ENCODE peak calls at places on chromosomes 13 and 19, in eight cellular contexts. J is A549, I is H1, W is endothelial cell of umbilical vein, O is HCT116, T is HepG2, S is GM12878, M is K562. N is an unnamed sample.

GRCh38 chr13:77475345-77476084 is 60.0 kb upstream of the SCEL start:
- DNase-seq in J (no peak), I (no peak), W (no peak), O (no peak), T (no peak), S (no peak), M (no peak), N (no peak)

GRCh38 chr13:76329004-76329403 is 557.2 kb downstream of the KCTD12 start:
- DNase-seq in J (no peak), I (no peak), W (no peak), O (no peak), T (no peak), S (no peak), M (no peak), N (peak)

GRCh38 chr19:38850976-38851621 is 1.3 kb upstream of the HNRNPL start:
- DNase-seq in J (no peak), I (peak), W (peak), O (no peak), T (no peak), S (no peak), M (no peak), N (no peak)

GRCh38 chr13:79631260-79631659 is 150.3 kb downstream of the NDFIP2 start:
- DNase-seq in J (peak), I (no peak), W (peak), O (peak), T (no peak), S (no peak), M (no peak), N (peak)

GRCh38 chr13:101522607-101523006 is 70.1 kb downstream of the ITGBL1 start:
- DNase-seq in J (no peak), I (no peak), W (no peak), O (no peak), T (peak), S (no peak), M (no peak), N (no peak)

GRCh38 chr19:36213793-36214387 is 575 bp downstream of the ZNF565 start:
- DNase-seq in J (no peak), I (no peak), W (no peak), O (no peak), T (no peak), S (no peak), M (peak), N (no peak)

GRCh38 chr13:43805071-43805468 is 18.3 kb upstream of the ENOX1 start:
- DNase-seq in J (peak), I (no peak), W (peak), O (peak), T (peak), S (no peak), M (no peak), N (no peak)

GRCh38 chr13:69274231-69274630 is 833.4 kb upstream of the ATXN8OS start:
- DNase-seq in J (no peak), I (no peak), W (no peak), O (no peak), T (no peak), S (no peak), M (no peak), N (no peak)

GRCh38 chr13:112616586-112617381 is 28.8 kb upstream of the TUBGCP3 start:
- DNase-seq in J (peak), I (peak), W (peak), O (peak), T (peak), S (no peak), M (peak), N (peak)

GRCh38 chr13:114318624-114319023 is 4.3 kb downstream of the CHAMP1 start:
- DNase-seq in J (no peak), I (no peak), W (no peak), O (no peak), T (no peak), S (no peak), M (no peak), N (no peak)

GRCh38 chr13:110371550-110372465 is 64.7 kb downstream of the COL4A2 start:
- DNase-seq in J (peak), I (no peak), W (peak), O (no peak), T (no peak), S (peak), M (no peak), N (no peak)

GRCh38 chr13:47100214-47100853 is 203.5 kb upstream of the HTR2A start:
- DNase-seq in J (no peak), I (no peak), W (no peak), O (no peak), T (no peak), S (peak), M (no peak), N (no peak)

GRCh38 chr19:47614559-47614958 is 5.6 kb downstream of the BICRA start:
- DNase-seq in J (no peak), I (no peak), W (no peak), O (no peak), T (no peak), S (no peak), M (no peak), N (no peak)

GRCh38 chr13:101053694-101054093 is 362.6 kb downstream of the NALCN start:
- DNase-seq in J (no peak), I (no peak), W (no peak), O (no peak), T (no peak), S (no peak), M (no peak), N (no peak)

GRCh38 chr13:36069881-36070366 is 61.3 kb downstream of the DCLK1 start:
- DNase-seq in J (no peak), I (no peak), W (no peak), O (no peak), T (no peak), S (no peak), M (no peak), N (no peak)

GRCh38 chr13:109900320-109900719 is 113.9 kb upstream of the IRS2 start:
- DNase-seq in J (no peak), I (no peak), W (no peak), O (no peak), T (no peak), S (no peak), M (no peak), N (no peak)

GRCh38 chr19:44847144-44848035 is 1.3 kb downstream of the NECTIN2 start:
- DNase-seq in J (peak), I (peak), W (peak), O (peak), T (peak), S (no peak), M (peak), N (no peak)

GRCh38 chr19:30070198-30070969 is 128.3 kb downstream of the URI1 start:
- DNase-seq in J (no peak), I (no peak), W (no peak), O (no peak), T (no peak), S (no peak), M (no peak), N (no peak)

GRCh38 chr13:73877399-73877798 is 256.8 kb downstream of the KLF12 start:
- DNase-seq in J (no peak), I (no peak), W (no peak), O (no peak), T (no peak), S (no peak), M (no peak), N (no peak)

GRCh38 chr13:113092776-113093579 is 12.6 kb upstream of the F7 start:
- DNase-seq in J (no peak), I (no peak), W (no peak), O (no peak), T (no peak), S (no peak), M (no peak), N (no peak)

GRCh38 chr13:39823063-39823713 is 167.7 kb downstream of the COG6 start:
- DNase-seq in J (no peak), I (no peak), W (no peak), O (no peak), T (no peak), S (no peak), M (no peak), N (no peak)

GRCh38 chr13:58587183-58587582 is 955.6 kb downstream of the PCDH17 start:
- DNase-seq in J (no peak), I (no peak), W (no peak), O (no peak), T (no peak), S (peak), M (no peak), N (peak)

GRCh38 chr13:42277618-42278276 is 5.8 kb downstream of the AKAP11 start:
- DNase-seq in J (no peak), I (no peak), W (no peak), O (no peak), T (no peak), S (no peak), M (no peak), N (peak)

GRCh38 chr13:69970521-69970920 is 137.1 kb upstream of the ATXN8OS start:
- DNase-seq in J (peak), I (no peak), W (peak), O (no peak), T (no peak), S (no peak), M (no peak), N (peak)

GRCh38 chr13:67736646-67737420 is 506.7 kb upstream of the PCDH9 start:
- DNase-seq in J (peak), I (no peak), W (no peak), O (no peak), T (peak), S (no peak), M (no peak), N (peak)

GRCh38 chr13:96041326-96042092 is 11.7 kb downstream of the UGGT2 start:
- DNase-seq in J (no peak), I (no peak), W (no peak), O (no peak), T (peak), S (no peak), M (no peak), N (no peak)

GRCh38 chr13:108346376-108346775 is 76.9 kb downstream of the TNFSF13B start:
- DNase-seq in J (no peak), I (no peak), W (no peak), O (no peak), T (no peak), S (no peak), M (no peak), N (no peak)

GRCh38 chr13:59261928-59262488 is 901.7 kb downstream of the DIAPH3 start:
- DNase-seq in J (peak), I (peak), W (peak), O (no peak), T (peak), S (no peak), M (no peak), N (peak)

GRCh38 chr13:28131646-28132045 is 6.7 kb upstream of the PAN3 start:
- DNase-seq in J (no peak), I (no peak), W (no peak), O (no peak), T (no peak), S (no peak), M (no peak), N (no peak)

DNA sequence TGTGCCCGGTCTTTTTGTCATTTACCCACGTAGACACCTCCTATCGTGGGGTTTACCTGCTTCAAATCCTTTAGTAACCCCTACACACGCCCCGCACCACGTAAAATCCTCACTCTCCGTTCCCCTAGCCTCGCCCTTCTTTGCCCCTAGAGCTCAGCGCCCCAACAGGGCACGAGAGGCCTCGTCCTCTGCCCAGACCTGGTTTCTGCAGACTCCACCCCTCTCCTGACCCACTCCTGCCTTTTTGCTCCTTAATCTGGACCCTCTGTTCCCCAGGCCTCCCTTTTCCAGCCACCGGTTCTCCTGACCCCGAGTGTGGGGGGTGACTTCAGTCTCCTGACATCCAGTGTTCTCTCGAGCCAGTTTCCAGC is 427 bp downstream of the ZNF528 start:
- DNase-seq in J (no peak), I (no peak), W (no peak), O (no peak), T (peak), S (no peak), M (peak), N (no peak)
- TF ChIP-seq POLR2A in J (no peak), I (no peak), W (no peak), O (no peak), T (no peak), S (no peak), M (no peak), N (no peak)

GRCh38 chr19:2255112-2255845 is 938 bp downstream of the JSRP1 start:
- DNase-seq in J (no peak), I (no peak), W (no peak), O (no peak), T (no peak), S (no peak), M (no peak), N (no peak)

GRCh38 chr19:2251577-2252480 is 2.7 kb downstream of the AMH start:
- DNase-seq in J (no peak), I (peak), W (no peak), O (no peak), T (no peak), S (no peak), M (no peak), N (no peak)

GRCh38 chr19:2254052-2254872 is 2.0 kb downstream of the JSRP1 start:
- DNase-seq in J (no peak), I (peak), W (peak), O (no peak), T (peak), S (no peak), M (no peak), N (no peak)

GRCh38 chr19:2252481-2253105 is 3.5 kb downstream of the AMH start:
- DNase-seq in J (no peak), I (no peak), W (no peak), O (no peak), T (no peak), S (no peak), M (no peak), N (peak)

DNA sequence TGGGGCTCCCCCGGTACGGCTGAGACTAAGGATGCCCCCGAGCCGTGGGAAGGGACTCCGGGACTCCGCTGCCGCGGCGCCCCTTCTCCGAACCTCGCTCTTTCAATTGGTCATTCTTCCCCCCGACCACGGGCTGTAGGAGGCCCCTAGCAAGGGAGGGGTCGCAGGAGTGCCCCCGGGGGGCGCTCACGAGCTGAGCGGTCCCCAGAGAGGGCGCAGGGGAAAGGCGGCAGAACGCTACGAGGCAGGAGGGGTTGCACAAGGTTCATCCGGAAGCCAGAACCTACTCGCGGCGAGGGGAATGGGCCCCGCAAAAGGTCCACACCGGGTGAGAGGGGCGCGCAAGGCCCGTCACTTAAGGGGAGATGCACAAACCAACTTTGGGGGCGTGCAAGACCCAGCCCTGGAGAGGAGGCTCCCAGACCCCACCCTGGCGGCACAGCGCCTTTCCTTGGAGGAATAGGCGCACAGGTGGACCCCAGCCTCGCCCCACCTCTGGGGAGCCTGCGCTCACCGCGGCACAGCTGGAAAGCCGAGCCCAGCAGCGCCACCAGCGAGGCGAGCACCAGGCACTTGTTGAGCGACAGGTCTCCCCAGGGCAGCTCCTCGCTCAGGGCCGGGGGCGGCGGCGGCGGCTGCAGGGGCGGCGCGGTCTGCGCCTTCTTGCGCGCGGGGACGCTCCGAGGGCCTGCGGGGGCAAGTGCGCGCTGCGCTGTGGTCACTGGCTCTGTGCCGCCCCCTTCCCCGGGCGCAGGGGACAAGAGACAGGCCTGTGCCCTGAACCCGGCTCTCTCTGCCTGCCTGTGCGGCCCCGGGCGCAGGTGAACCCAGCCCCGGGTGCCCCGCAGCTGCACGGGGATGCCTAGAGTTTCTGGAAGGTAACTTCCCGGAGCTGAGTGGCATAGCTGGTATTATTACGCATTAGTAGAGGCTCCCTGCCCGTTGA is 2.8 kb downstream of the JSRP1 start:
- DNase-seq in J (no peak), I (peak), W (no peak), O (no peak), T (peak), S (no peak), M (no peak), N (peak)
- H3K4me3 ChIP-seq in J (no peak), I (peak), W (no peak), O (no peak), T (peak), S (peak), M (no peak), N (no peak)

GRCh38 chr13:98565726-98566577 is 11.0 kb downstream of the STK24 start:
- DNase-seq in J (no peak), I (no peak), W (peak), O (no peak), T (no peak), S (no peak), M (no peak), N (no peak)

GRCh38 chr13:98567140-98567539 is 9.8 kb downstream of the STK24 start:
- DNase-seq in J (no peak), I (no peak), W (no peak), O (no peak), T (no peak), S (no peak), M (no peak), N (no peak)

GRCh38 chr13:98563071-98563470 is 13.8 kb downstream of the STK24 start:
- DNase-seq in J (no peak), I (no peak), W (no peak), O (no peak), T (no peak), S (no peak), M (no peak), N (no peak)

DNA sequence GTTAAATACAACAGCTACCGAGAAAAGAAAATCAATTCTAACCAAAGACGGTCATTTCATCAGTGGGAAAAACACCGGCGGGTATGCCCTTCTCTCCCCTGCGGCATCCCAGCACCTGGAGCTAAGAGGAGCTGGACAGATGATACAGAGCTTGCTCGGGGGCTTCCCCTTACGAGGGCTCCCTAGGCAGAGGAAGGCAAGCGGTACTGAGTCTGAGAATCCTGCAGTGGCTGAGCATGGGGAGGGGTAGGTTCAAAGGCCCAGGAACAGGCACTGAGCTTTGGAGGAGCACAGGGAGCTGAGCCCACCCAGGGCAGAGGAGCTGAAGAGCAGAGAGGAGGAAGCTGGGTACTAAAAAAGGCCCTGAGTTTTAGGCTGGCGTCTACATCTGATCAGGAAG is 12.7 kb downstream of the STK24 start:
- DNase-seq in J (no peak), I (no peak), W (no peak), O (no peak), T (no peak), S (no peak), M (no peak), N (no peak)
- TF ChIP-seq MAX in J (no peak), I (no peak), W (no peak), O (no peak), T (no peak), S (no peak), M (no peak), N (no peak)

GRCh38 chr19:17226002-17226933 is at the start of gene OCEL1:
- DNase-seq in J (peak), I (peak), W (peak), O (peak), T (peak), S (peak), M (peak), N (peak)
- TF ChIP-seq POLR2A in J (peak), I (peak), W (peak), O (peak), T (peak), S (peak), M (peak), N (peak)

GRCh38 chr19:18206018-18206417 is 2.2 kb upstream of the RAB3A start:
- DNase-seq in J (no peak), I (no peak), W (no peak), O (no peak), T (no peak), S (no peak), M (no peak), N (no peak)
- H3K4me3 ChIP-seq in J (no peak), I (peak), W (no peak), O (no peak), T (no peak), S (no peak), M (no peak), N (no peak)

GRCh38 chr13:51724721-51725120 is 79.2 kb downstream of the DHRS12 start:
- DNase-seq in J (no peak), I (no peak), W (no peak), O (no peak), T (no peak), S (no peak), M (no peak), N (no peak)

GRCh38 chr13:51728275-51728673 is 75.7 kb downstream of the DHRS12 start:
- DNase-seq in J (no peak), I (no peak), W (no peak), O (no peak), T (no peak), S (no peak), M (no peak), N (peak)

GRCh38 chr13:51727634-51728274 is 76.2 kb downstream of the DHRS12 start:
- DNase-seq in J (no peak), I (no peak), W (no peak), O (no peak), T (no peak), S (no peak), M (no peak), N (peak)

GRCh38 chr13:51728972-51729371 is 75.0 kb downstream of the DHRS12 start:
- DNase-seq in J (no peak), I (no peak), W (no peak), O (no peak), T (no peak), S (no peak), M (no peak), N (peak)

DNA sequence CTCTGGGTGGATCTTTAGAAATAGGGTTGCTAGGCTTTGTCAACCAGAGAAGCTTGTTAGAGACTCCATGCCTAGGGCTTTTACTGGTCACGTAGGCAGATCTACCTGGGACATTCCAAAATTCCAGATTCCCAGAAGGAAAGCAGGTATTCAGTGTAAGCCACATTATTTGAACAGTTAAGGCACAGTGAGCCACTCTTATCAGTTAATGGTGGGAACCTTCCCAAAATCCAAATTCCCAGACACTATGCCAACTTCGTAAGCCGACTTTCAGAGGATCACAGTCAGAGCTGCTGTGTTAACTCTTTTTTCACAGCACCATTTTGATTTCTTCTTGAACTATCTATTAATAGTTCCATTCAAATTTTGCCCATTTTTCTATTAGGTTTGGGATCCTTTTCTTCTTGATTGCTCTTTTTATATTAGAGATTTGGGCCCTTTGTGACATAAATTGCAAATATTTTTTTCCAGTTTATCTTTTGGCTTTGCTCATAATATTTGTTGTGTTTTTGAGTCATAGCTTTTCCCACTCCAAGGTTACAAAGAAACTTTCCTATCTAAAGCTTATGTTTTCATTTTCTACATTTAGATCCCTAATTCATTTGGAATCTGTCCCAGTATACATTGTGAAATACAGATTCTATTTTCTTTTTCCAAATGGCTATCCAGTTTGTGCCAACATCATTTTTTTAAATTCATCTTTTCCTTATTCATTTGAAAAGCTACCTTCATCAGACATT is 77.3 kb downstream of the DHRS12 start:
- DNase-seq in J (no peak), I (no peak), W (peak), O (no peak), T (no peak), S (no peak), M (no peak), N (no peak)
- TF ChIP-seq MAX in J (no peak), I (no peak), W (no peak), O (no peak), T (no peak), S (no peak), M (no peak), N (no peak)

GRCh38 chr13:45336025-45336800 is 4.8 kb downstream of the TPT1 start:
- DNase-seq in J (no peak), I (no peak), W (no peak), O (no peak), T (no peak), S (no peak), M (no peak), N (peak)
- TF ChIP-seq POLR2A in J (no peak), I (peak), W (no peak), O (no peak), T (peak), S (peak), M (peak), N (peak)

GRCh38 chr13:32126298-32126697 is 94.7 kb downstream of the FRY start:
- DNase-seq in J (no peak), I (no peak), W (no peak), O (no peak), T (no peak), S (no peak), M (no peak), N (no peak)
- H3K4me3 ChIP-seq in J (no peak), I (no peak), W (no peak), O (no peak), T (no peak), S (no peak), M (no peak), N (no peak)

N was measured in NB4.